ENCODE peak calls at places on chromosomes 12 and 14, in nine cellular contexts. F is GM10248, X is esophagus squamous epithelium, E is OCI-LY7, G is A549, V is gastrocnemius medialis, N is nephron progenitor cell, Y is WTC11, Q is sigmoid colon. P is an unnamed sample.

GRCh38 chr12:3745152-3745551 is 7.8 kb downstream of the CRACR2A start:
- DNase-seq in V (no peak), X (no peak), Y (no peak), Q (no peak), F (no peak), G (no peak), E (no peak), N (no peak), P (peak)

GRCh38 chr12:6961278-6961694 is 9.2 kb downstream of the PHB2 start:
- DNase-seq in E (no peak), X (no peak), Y (no peak), G (no peak), Q (peak), N (no peak), V (no peak), F (peak), P (no peak)

GRCh38 chr12:41897593-41897992 is 247.1 kb downstream of the GXYLT1 start:
- DNase-seq in X (no peak), V (no peak), Y (no peak), G (no peak), N (no peak), E (no peak), Q (no peak), F (no peak), P (no peak)

GRCh38 chr12:15712823-15713663 is 76.1 kb downstream of the EPS8 start:
- DNase-seq in G (peak), X (no peak), Y (no peak), V (no peak), F (no peak), Q (peak), N (no peak), E (no peak), P (no peak)

GRCh38 chr14:105323663-105324062 is 9.1 kb downstream of the PACS2 start:
- DNase-seq in G (no peak), E (no peak), Q (no peak), Y (no peak), V (no peak), N (no peak), X (no peak), F (no peak), P (no peak)

GRCh38 chr14:100654814-100655795 is 67.9 kb upstream of the BEGAIN start:
- DNase-seq in N (peak), V (no peak), Q (no peak), E (no peak), F (peak), X (no peak), Y (peak), G (peak), P (no peak)

GRCh38 chr14:76516884-76517283 is 140.9 kb downstream of the ESRRB start:
- DNase-seq in Y (no peak), G (no peak), V (no peak), F (no peak), E (no peak), X (no peak), N (no peak), Q (no peak), P (no peak)

GRCh38 chr14:37088816-37089215 is 83.6 kb downstream of the SLC25A21 start:
- DNase-seq in X (no peak), V (no peak), Y (no peak), G (no peak), E (no peak), F (no peak), N (no peak), Q (no peak), P (no peak)

GRCh38 chr14:89409961-89410360 is 7.1 kb downstream of the FOXN3 start:
- DNase-seq in X (no peak), Y (no peak), V (no peak), E (no peak), Q (peak), G (no peak), N (no peak), F (no peak), P (no peak)

GRCh38 chr12:11727133-11727664 is 77.7 kb downstream of the ETV6 start:
- DNase-seq in X (no peak), F (no peak), Y (no peak), G (no peak), Q (no peak), N (no peak), E (peak), V (no peak), P (no peak)

GRCh38 chr14:104395276-104395675 is 184.3 kb upstream of the C14orf180 start:
- DNase-seq in V (no peak), F (no peak), E (no peak), G (no peak), Y (no peak), N (no peak), X (no peak), Q (no peak), P (no peak)

GRCh38 chr12:82124711-82125110 is 233.5 kb downstream of the CCDC59 start:
- DNase-seq in V (no peak), Q (no peak), Y (no peak), X (no peak), G (no peak), E (no peak), N (no peak), F (no peak), P (no peak)

GRCh38 chr12:52702338-52702737 is 986 bp downstream of the KRT77 start:
- DNase-seq in Q (no peak), G (no peak), E (no peak), N (no peak), F (no peak), V (no peak), Y (no peak), X (no peak), P (no peak)

GRCh38 chr14:58587271-58587670 is 50.5 kb upstream of the DACT1 start:
- DNase-seq in Q (no peak), G (no peak), N (no peak), E (no peak), X (no peak), F (no peak), Y (no peak), V (no peak), P (no peak)

GRCh38 chr14:81323094-81323493 is 77.0 kb downstream of the STON2 start:
- DNase-seq in Y (no peak), V (no peak), F (no peak), Q (no peak), X (no peak), N (no peak), E (no peak), G (no peak), P (no peak)

GRCh38 chr14:64736271-64737131 is 32.3 kb downstream of the PLEKHG3 start:
- DNase-seq in N (no peak), Q (no peak), G (no peak), V (no peak), E (no peak), F (no peak), Y (peak), X (no peak), P (no peak)

GRCh38 chr12:3137268-3137761 is 60.1 kb downstream of the TSPAN9 start:
- DNase-seq in Q (no peak), G (no peak), Y (peak), F (no peak), E (no peak), X (no peak), V (no peak), N (peak), P (no peak)

GRCh38 chr12:89893972-89894706 is 185.5 kb upstream of the ATP2B1 start:
- DNase-seq in X (no peak), Y (no peak), Q (no peak), F (no peak), V (no peak), E (no peak), N (no peak), G (peak), P (no peak)

DNA sequence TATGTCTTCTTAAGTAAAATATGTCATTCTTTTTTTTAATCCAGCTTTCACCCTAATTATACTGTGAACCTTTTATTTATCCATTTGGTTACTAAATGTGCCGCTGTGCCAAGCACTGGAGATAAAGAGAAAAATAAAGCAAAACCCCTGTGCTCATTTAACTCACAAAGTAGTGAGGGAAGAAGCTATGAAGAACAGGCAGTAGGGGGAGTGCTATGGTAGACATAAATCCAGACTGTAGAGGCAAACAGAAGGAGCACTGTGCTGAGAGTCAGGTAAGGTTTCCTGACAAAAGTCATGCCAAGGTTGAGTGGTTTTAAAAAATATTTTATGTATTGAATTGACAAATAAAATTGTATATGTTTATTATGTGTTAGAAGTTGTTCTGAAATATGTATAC is 188.5 kb upstream of the SYT10 start:
- DNase-seq in Q (no peak), V (no peak), G (peak), E (no peak), N (no peak), Y (no peak), F (no peak), X (no peak), P (no peak)
- TF ChIP-seq CTCF in Q (no peak), V (no peak), G (no peak), E (no peak), N (no peak), Y (no peak), F (no peak), X (no peak), P (no peak)

DNA sequence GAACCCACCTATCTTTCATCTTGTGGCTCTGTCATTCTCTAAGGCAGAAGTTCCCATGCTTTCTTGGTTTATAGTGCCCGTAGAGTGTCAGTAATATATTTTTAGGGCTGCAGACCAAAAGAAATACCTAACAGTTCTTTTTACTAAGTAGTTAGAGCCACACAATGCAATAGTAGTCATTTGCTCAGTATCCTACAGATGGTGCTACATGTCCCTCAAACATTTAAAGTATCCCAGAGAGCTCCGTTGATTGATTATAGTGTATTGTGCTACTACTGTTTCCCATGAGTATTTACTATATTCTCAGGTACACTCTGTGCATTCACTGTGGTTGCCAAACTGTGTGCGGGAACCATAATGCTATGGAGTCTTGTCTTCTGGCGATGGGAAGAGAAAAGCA is 4.7 kb upstream of the PLBD1 start:
- DNase-seq in V (no peak), F (no peak), E (peak), Q (no peak), X (no peak), G (no peak), Y (no peak), N (no peak), P (no peak)
- TF ChIP-seq CTCF in V (no peak), F (peak), E (peak), Q (no peak), X (peak), G (no peak), Y (no peak), N (no peak), P (no peak)

GRCh38 chr14:22474730-22475351 is 114.2 kb downstream of the DAD1 start:
- DNase-seq in X (no peak), V (no peak), Q (no peak), N (no peak), E (peak), G (no peak), F (no peak), Y (no peak), P (no peak)

GRCh38 chr14:22469541-22470303 is 119.3 kb downstream of the DAD1 start:
- DNase-seq in Y (no peak), E (no peak), X (no peak), F (no peak), N (no peak), G (no peak), V (no peak), Q (no peak), P (no peak)

GRCh38 chr14:22472935-22473854 is 115.8 kb downstream of the DAD1 start:
- DNase-seq in G (peak), E (peak), Y (peak), Q (no peak), X (no peak), F (peak), V (no peak), N (peak), P (no peak)

GRCh38 chr14:22472466-22472865 is 116.6 kb downstream of the DAD1 start:
- DNase-seq in G (no peak), V (no peak), X (no peak), F (no peak), N (no peak), Q (no peak), Y (no peak), E (no peak), P (no peak)

DNA sequence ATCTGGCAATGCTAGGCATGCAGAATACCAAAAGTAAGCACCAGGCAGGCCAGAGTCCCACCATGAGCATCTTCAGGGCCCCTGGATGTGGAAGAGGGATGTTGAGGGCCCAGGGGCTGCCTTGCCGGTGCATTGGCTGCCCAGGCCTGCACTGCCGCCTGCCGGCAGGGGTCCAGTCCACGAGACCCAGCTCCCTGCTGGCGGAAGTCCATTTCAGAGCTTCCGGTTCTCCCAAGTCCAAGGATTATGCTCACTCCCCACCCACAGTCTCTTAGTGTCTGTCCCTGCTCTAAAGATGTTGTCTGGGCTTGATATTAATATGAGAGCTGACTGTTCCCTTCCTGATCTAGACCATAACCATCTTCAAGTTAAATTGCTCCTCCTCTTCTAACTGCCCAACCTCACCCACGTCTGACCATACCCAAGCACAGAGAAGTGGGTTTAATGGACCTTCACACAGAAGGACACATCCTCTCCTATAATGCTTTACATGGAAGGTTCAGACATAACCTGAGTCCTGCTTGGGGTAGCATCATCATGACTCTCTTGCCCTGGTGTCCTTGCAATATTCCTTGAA is 117.4 kb downstream of the DAD1 start:
- DNase-seq in V (no peak), Y (peak), Q (no peak), F (no peak), G (peak), E (peak), N (peak), X (no peak), P (no peak)
- TF ChIP-seq CTCF in V (peak), Y (no peak), Q (no peak), F (peak), G (peak), E (peak), N (peak), X (peak), P (peak)

GRCh38 chr14:91899213-91899612 is 31.9 kb upstream of the TC2N start:
- DNase-seq in G (peak), Q (no peak), Y (peak), N (no peak), F (no peak), X (no peak), V (no peak), E (peak), P (no peak)
- TF ChIP-seq CTCF in G (no peak), Q (no peak), Y (no peak), N (no peak), F (no peak), X (no peak), V (no peak), E (peak), P (no peak)

DNA sequence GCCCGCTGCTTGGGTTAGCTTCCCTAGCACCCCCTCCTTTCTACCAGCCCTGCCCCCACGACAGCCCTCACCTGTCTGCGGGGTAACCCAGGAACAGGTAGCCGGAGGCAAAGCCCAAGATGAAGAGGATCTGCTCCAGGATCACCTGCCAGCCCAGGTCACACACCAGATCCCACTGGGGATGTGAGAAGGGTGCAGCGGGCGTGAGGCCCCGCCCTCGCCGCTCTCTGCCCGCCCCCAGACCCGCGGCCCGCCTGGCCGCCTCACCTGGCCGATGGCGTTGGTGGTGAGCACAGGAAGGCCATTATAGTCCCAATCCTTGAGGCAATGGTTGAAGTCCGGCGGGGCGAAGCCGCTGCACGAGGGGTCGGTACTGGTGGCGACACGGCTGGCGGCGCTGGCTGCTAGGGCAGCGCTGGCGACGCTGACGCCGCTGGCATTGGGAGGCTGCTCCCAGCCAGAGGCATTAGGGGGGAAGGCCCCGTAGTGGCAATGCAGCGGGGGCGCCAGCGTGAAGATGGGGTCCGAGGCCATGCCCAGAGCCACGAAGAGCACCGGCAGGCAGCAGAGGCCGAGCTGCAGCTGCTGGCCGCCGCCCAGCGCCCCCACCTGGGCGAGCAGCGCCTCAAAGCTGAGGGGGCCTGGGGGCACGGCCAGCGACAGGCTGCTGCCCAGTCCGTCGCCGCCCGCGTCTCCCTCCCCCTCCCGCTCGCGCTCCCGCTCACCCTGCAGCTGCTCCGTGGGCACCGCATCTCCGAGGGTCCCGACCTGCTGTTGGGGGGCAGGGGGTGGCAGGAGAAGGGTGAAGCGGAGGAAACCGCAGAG is 794 bp downstream of the SLC22A17 start:
- DNase-seq in G (no peak), Y (peak), X (no peak), F (no peak), Q (no peak), V (no peak), N (peak), E (no peak), P (no peak)
- TF ChIP-seq CTCF in G (no peak), Y (no peak), X (no peak), F (no peak), Q (no peak), V (no peak), N (peak), E (no peak), P (peak)

GRCh38 chr12:110708917-110709316 is 20.0 kb upstream of the HVCN1 start:
- DNase-seq in V (no peak), Y (no peak), X (no peak), E (no peak), Q (no peak), N (no peak), G (no peak), F (no peak), P (no peak)

GRCh38 chr12:110705309-110705708 is 16.4 kb upstream of the HVCN1 start:
- DNase-seq in Q (no peak), N (no peak), E (no peak), V (no peak), Y (no peak), F (no peak), G (no peak), X (no peak), P (no peak)

GRCh38 chr12:110704231-110704630 is 15.3 kb upstream of the HVCN1 start:
- DNase-seq in X (no peak), Q (no peak), G (no peak), V (no peak), F (no peak), E (no peak), Y (no peak), N (no peak), P (no peak)

GRCh38 chr12:110702081-110702480 is 13.2 kb upstream of the HVCN1 start:
- DNase-seq in V (no peak), X (no peak), Q (no peak), E (no peak), F (no peak), N (no peak), Y (no peak), G (no peak), P (no peak)

DNA sequence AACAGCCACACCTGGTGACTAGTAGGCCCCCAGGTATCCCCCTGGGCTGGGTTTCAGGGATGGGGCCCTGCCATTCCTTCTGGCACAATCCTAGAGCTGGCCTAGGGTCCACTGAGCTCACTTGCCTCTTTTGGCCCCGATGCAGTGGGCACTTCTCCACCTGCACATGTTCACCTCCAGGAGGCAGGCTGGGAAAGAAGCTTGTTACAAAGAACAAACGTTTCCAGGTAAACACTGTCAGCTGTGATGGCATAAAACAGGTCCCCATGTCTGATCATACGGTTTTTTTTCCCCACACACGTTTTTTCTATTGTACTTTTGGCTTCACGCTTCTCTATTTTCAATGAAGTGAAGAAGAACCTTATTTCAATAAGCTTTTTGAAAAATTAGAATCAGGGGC is 15.8 kb upstream of the HVCN1 start:
- DNase-seq in F (peak), Y (peak), N (no peak), G (peak), E (peak), Q (no peak), X (no peak), V (no peak), P (no peak)
- TF ChIP-seq CTCF in F (peak), Y (no peak), N (no peak), G (peak), E (peak), Q (no peak), X (no peak), V (no peak), P (peak)

GRCh38 chr14:53325176-53325806 is 172.2 kb upstream of the DDHD1 start:
- DNase-seq in X (no peak), G (no peak), F (no peak), Q (no peak), V (no peak), Y (no peak), N (no peak), E (peak), P (no peak)
- TF ChIP-seq CTCF in X (no peak), G (no peak), F (peak), Q (no peak), V (no peak), Y (no peak), N (peak), E (peak), P (peak)